ENCODE peak calls at places on chromosomes 1 and 21, in seven cellular contexts. One of them, this sample, is unnamed.

GRCh38 chr1:24504560-24504959 is 1.9 kb downstream of the RCAN3 start:
- DNase-seq in NCI-H1417: no peak
- DNase-seq in pancreas: no peak
- DNase-seq in foreskin fibroblast: no peak
- DNase-seq in naive B cell: no peak
- DNase-seq in GM12878: no peak
- DNase-seq in activated gamma-delta T cell treated with Interleukin-2 at 50 U/mL for 16 hours: no peak
- DNase-seq in this sample: no peak

GRCh38 chr1:109641341-109641740 is 14.6 kb upstream of the GSTM4 start:
- DNase-seq in NCI-H1417: no peak
- DNase-seq in pancreas: no peak
- DNase-seq in foreskin fibroblast: no peak
- DNase-seq in naive B cell: no peak
- DNase-seq in GM12878: no peak
- DNase-seq in activated gamma-delta T cell treated with Interleukin-2 at 50 U/mL for 16 hours: no peak
- DNase-seq in this sample: no peak

GRCh38 chr1:191279266-191279800 is 801.7 kb upstream of the BRINP3 start:
- DNase-seq in NCI-H1417: no peak
- DNase-seq in pancreas: no peak
- DNase-seq in foreskin fibroblast: no peak
- DNase-seq in naive B cell: no peak
- DNase-seq in GM12878: no peak
- DNase-seq in activated gamma-delta T cell treated with Interleukin-2 at 50 U/mL for 16 hours: no peak
- DNase-seq in this sample: no peak

GRCh38 chr1:26006710-26007109 is 8.8 kb upstream of the PAFAH2 start:
- DNase-seq in NCI-H1417: no peak
- DNase-seq in pancreas: no peak
- DNase-seq in foreskin fibroblast: no peak
- DNase-seq in naive B cell: no peak
- DNase-seq in GM12878: no peak
- DNase-seq in activated gamma-delta T cell treated with Interleukin-2 at 50 U/mL for 16 hours: no peak
- DNase-seq in this sample: no peak

GRCh38 chr1:91742848-91743292 is 143.1 kb downstream of the TGFBR3 start:
- DNase-seq in NCI-H1417: no peak
- DNase-seq in pancreas: peak
- DNase-seq in foreskin fibroblast: no peak
- DNase-seq in naive B cell: no peak
- DNase-seq in GM12878: no peak
- DNase-seq in activated gamma-delta T cell treated with Interleukin-2 at 50 U/mL for 16 hours: no peak
- DNase-seq in this sample: no peak

GRCh38 chr21:26438976-26439375 is 134.1 kb downstream of the CYYR1 start:
- DNase-seq in NCI-H1417: no peak
- DNase-seq in pancreas: no peak
- DNase-seq in foreskin fibroblast: no peak
- DNase-seq in naive B cell: no peak
- DNase-seq in GM12878: no peak
- DNase-seq in activated gamma-delta T cell treated with Interleukin-2 at 50 U/mL for 16 hours: no peak
- DNase-seq in this sample: no peak

GRCh38 chr1:11256299-11256698 is 6.1 kb downstream of the MTOR start:
- DNase-seq in NCI-H1417: no peak
- DNase-seq in pancreas: no peak
- DNase-seq in foreskin fibroblast: no peak
- DNase-seq in naive B cell: no peak
- DNase-seq in GM12878: no peak
- DNase-seq in activated gamma-delta T cell treated with Interleukin-2 at 50 U/mL for 16 hours: no peak
- DNase-seq in this sample: no peak

GRCh38 chr1:8545078-8545477 is 227.2 kb downstream of the SLC45A1 start:
- DNase-seq in NCI-H1417: no peak
- DNase-seq in pancreas: no peak
- DNase-seq in foreskin fibroblast: no peak
- DNase-seq in naive B cell: no peak
- DNase-seq in GM12878: no peak
- DNase-seq in activated gamma-delta T cell treated with Interleukin-2 at 50 U/mL for 16 hours: no peak
- DNase-seq in this sample: no peak

GRCh38 chr1:76066390-76066789 is 8.2 kb upstream of the ST6GALNAC3 start:
- DNase-seq in NCI-H1417: no peak
- DNase-seq in pancreas: no peak
- DNase-seq in foreskin fibroblast: peak
- DNase-seq in naive B cell: no peak
- DNase-seq in GM12878: no peak
- DNase-seq in activated gamma-delta T cell treated with Interleukin-2 at 50 U/mL for 16 hours: no peak
- DNase-seq in this sample: no peak

GRCh38 chr1:28248273-28249012 is 10.9 kb upstream of the SESN2 start:
- DNase-seq in NCI-H1417: peak
- DNase-seq in pancreas: peak
- DNase-seq in foreskin fibroblast: peak
- DNase-seq in naive B cell: peak
- DNase-seq in GM12878: no peak
- DNase-seq in activated gamma-delta T cell treated with Interleukin-2 at 50 U/mL for 16 hours: peak
- DNase-seq in this sample: peak

GRCh38 chr21:25772680-25773079 is 37.9 kb downstream of the GABPA start:
- DNase-seq in NCI-H1417: peak
- DNase-seq in pancreas: no peak
- DNase-seq in foreskin fibroblast: no peak
- DNase-seq in naive B cell: no peak
- DNase-seq in GM12878: no peak
- DNase-seq in activated gamma-delta T cell treated with Interleukin-2 at 50 U/mL for 16 hours: no peak
- DNase-seq in this sample: peak

GRCh38 chr1:25031601-25031965 is 101.5 kb upstream of the RUNX3 start:
- DNase-seq in NCI-H1417: no peak
- DNase-seq in pancreas: no peak
- DNase-seq in foreskin fibroblast: no peak
- DNase-seq in naive B cell: peak
- DNase-seq in GM12878: no peak
- DNase-seq in activated gamma-delta T cell treated with Interleukin-2 at 50 U/mL for 16 hours: no peak
- DNase-seq in this sample: no peak

GRCh38 chr1:91505086-91505485 is 4.4 kb downstream of the CDC7 start:
- DNase-seq in NCI-H1417: no peak
- DNase-seq in pancreas: no peak
- DNase-seq in foreskin fibroblast: no peak
- DNase-seq in naive B cell: no peak
- DNase-seq in GM12878: no peak
- DNase-seq in activated gamma-delta T cell treated with Interleukin-2 at 50 U/mL for 16 hours: no peak
- DNase-seq in this sample: no peak

GRCh38 chr1:46446646-46447498 is 42.8 kb upstream of the DMBX1 start:
- DNase-seq in NCI-H1417: peak
- DNase-seq in pancreas: peak
- DNase-seq in foreskin fibroblast: peak
- DNase-seq in naive B cell: peak
- DNase-seq in GM12878: no peak
- DNase-seq in activated gamma-delta T cell treated with Interleukin-2 at 50 U/mL for 16 hours: peak
- DNase-seq in this sample: peak

GRCh38 chr1:102531031-102531430 is 534.3 kb upstream of the OLFM3 start:
- DNase-seq in NCI-H1417: no peak
- DNase-seq in pancreas: no peak
- DNase-seq in foreskin fibroblast: no peak
- DNase-seq in naive B cell: no peak
- DNase-seq in GM12878: no peak
- DNase-seq in activated gamma-delta T cell treated with Interleukin-2 at 50 U/mL for 16 hours: no peak
- DNase-seq in this sample: no peak

GRCh38 chr21:39094847-39095525 is 88.3 kb downstream of the PSMG1 start:
- DNase-seq in NCI-H1417: no peak
- DNase-seq in pancreas: no peak
- DNase-seq in foreskin fibroblast: no peak
- DNase-seq in naive B cell: no peak
- DNase-seq in GM12878: no peak
- DNase-seq in activated gamma-delta T cell treated with Interleukin-2 at 50 U/mL for 16 hours: no peak
- DNase-seq in this sample: no peak

GRCh38 chr1:218164111-218164929 is 120.8 kb upstream of the RRP15 start:
- DNase-seq in NCI-H1417: peak
- DNase-seq in pancreas: no peak
- DNase-seq in foreskin fibroblast: peak
- DNase-seq in naive B cell: peak
- DNase-seq in GM12878: no peak
- DNase-seq in activated gamma-delta T cell treated with Interleukin-2 at 50 U/mL for 16 hours: no peak
- DNase-seq in this sample: no peak

GRCh38 chr1:119372493-119373086 is 4.0 kb downstream of the HAO2 start:
- DNase-seq in NCI-H1417: peak
- DNase-seq in pancreas: no peak
- DNase-seq in foreskin fibroblast: no peak
- DNase-seq in naive B cell: no peak
- DNase-seq in GM12878: no peak
- DNase-seq in activated gamma-delta T cell treated with Interleukin-2 at 50 U/mL for 16 hours: no peak
- DNase-seq in this sample: peak

GRCh38 chr1:47866631-47867446 is 130.3 kb downstream of the TRABD2B start:
- DNase-seq in NCI-H1417: no peak
- DNase-seq in pancreas: no peak
- DNase-seq in foreskin fibroblast: no peak
- DNase-seq in naive B cell: no peak
- DNase-seq in GM12878: no peak
- DNase-seq in activated gamma-delta T cell treated with Interleukin-2 at 50 U/mL for 16 hours: no peak
- DNase-seq in this sample: no peak

GRCh38 chr1:40755052-40755451 is 28.5 kb upstream of the KCNQ4 start:
- DNase-seq in NCI-H1417: no peak
- DNase-seq in pancreas: no peak
- DNase-seq in foreskin fibroblast: peak
- DNase-seq in naive B cell: no peak
- DNase-seq in GM12878: no peak
- DNase-seq in activated gamma-delta T cell treated with Interleukin-2 at 50 U/mL for 16 hours: no peak
- DNase-seq in this sample: peak

GRCh38 chr1:54120698-54121481 is 31.9 kb downstream of the CDCP2 start:
- DNase-seq in NCI-H1417: no peak
- DNase-seq in pancreas: no peak
- DNase-seq in foreskin fibroblast: no peak
- DNase-seq in naive B cell: no peak
- DNase-seq in GM12878: no peak
- DNase-seq in activated gamma-delta T cell treated with Interleukin-2 at 50 U/mL for 16 hours: no peak
- DNase-seq in this sample: no peak

GRCh38 chr21:41363370-41364270 is 1.8 kb downstream of the MX2 start:
- DNase-seq in NCI-H1417: no peak
- DNase-seq in pancreas: no peak
- DNase-seq in foreskin fibroblast: no peak
- DNase-seq in naive B cell: no peak
- DNase-seq in GM12878: no peak
- DNase-seq in activated gamma-delta T cell treated with Interleukin-2 at 50 U/mL for 16 hours: no peak
- DNase-seq in this sample: no peak

GRCh38 chr1:156102634-156103511 is 11.6 kb upstream of the LMNA start:
- DNase-seq in NCI-H1417: no peak
- DNase-seq in pancreas: no peak
- DNase-seq in foreskin fibroblast: no peak
- DNase-seq in naive B cell: no peak
- DNase-seq in GM12878: no peak
- DNase-seq in activated gamma-delta T cell treated with Interleukin-2 at 50 U/mL for 16 hours: no peak
- DNase-seq in this sample: peak